ENCODE peak calls at places on chromosomes 7 and 10, in nine cellular contexts. T is ACHN; V is thyroid gland; X is stimulated activated CD4-positive, alpha-beta T cell treated with anti-CD3 and anti-CD28 coated beads, Interleukin-4, amount 100 ng/mL, for 48 hours; D is HTR-8/SVneo; O is activated T-cell treated with anti-CD3 and anti-CD28 coated beads for 48 hours; C is stimulated activated naive CD4-positive, alpha-beta T cell treated with Interleukin-2 at 50 U/mL for 16 hours; K is fibroblast of villous mesenchyme; Z is NCI-H82. P is an unnamed sample.

GRCh38 chr7:37495574-37496184 is 47.0 kb upstream of the ELMO1 start:
- DNase-seq in D (peak; percentile 5), Z (peak; percentile 55), X (no peak), V (no peak), O (no peak), C (no peak), T (peak; percentile 62), K (peak; percentile 27), P (no peak)

GRCh38 chr10:101014230-101014884 is 14.7 kb downstream of the LZTS2 start:
- DNase-seq in Z (peak; percentile 81), C (peak; percentile 54), O (peak; percentile 69), K (peak; percentile 67), T (peak; percentile 76), X (peak; percentile 85), D (no peak), V (peak; percentile 83), P (peak; percentile 43)

GRCh38 chr10:70905071-70906021 is 17.0 kb upstream of the PCBD1 start:
- DNase-seq in X (no peak), O (no peak), Z (no peak), V (no peak), K (no peak), T (no peak), C (no peak), D (no peak), P (no peak)

GRCh38 chr7:5211730-5212482 is 21.9 kb downstream of the WIPI2 start:
- DNase-seq in D (no peak), O (no peak), Z (no peak), X (no peak), K (no peak), C (no peak), T (no peak), V (peak; percentile 22), P (no peak)

GRCh38 chr10:35770817-35771355 is 128.8 kb upstream of the FZD8 start:
- DNase-seq in V (no peak), T (no peak), X (no peak), O (no peak), Z (no peak), K (no peak), D (no peak), C (no peak), P (no peak)

GRCh38 chr7:157929671-157930070 is 592.9 kb downstream of the DNAJB6 start:
- DNase-seq in O (no peak), V (no peak), Z (no peak), C (no peak), K (no peak), T (no peak), X (no peak), D (no peak), P (no peak)

GRCh38 chr7:17336168-17336567 is 37.7 kb downstream of the AHR start:
- DNase-seq in X (no peak), Z (no peak), K (no peak), T (no peak), C (no peak), O (no peak), D (no peak), V (no peak), P (no peak)

GRCh38 chr10:87093461-87094372 is 926 bp downstream of the GLUD1 start:
- DNase-seq in K (peak; percentile 51), V (peak; percentile 83), C (peak; percentile 71), T (peak; percentile 38), O (peak; percentile 69), X (peak; percentile 70), D (no peak), Z (peak; percentile 68), P (peak; percentile 61)

GRCh38 chr10:113303747-113304146 is 249.1 kb upstream of the HABP2 start:
- DNase-seq in T (no peak), K (peak; percentile 49), V (no peak), Z (no peak), D (no peak), C (no peak), X (no peak), O (no peak), P (no peak)

GRCh38 chr10:34262965-34263364 is 552.1 kb downstream of the PARD3 start:
- DNase-seq in C (no peak), T (no peak), Z (peak; percentile 19), D (no peak), K (peak; percentile 22), V (no peak), O (no peak), X (no peak), P (no peak)

GRCh38 chr10:118314882-118315281 is 27.2 kb downstream of the FAM204A start:
- DNase-seq in C (no peak), K (peak; percentile 55), T (no peak), V (no peak), X (no peak), O (no peak), D (no peak), Z (no peak), P (no peak)

GRCh38 chr7:111864291-111864976 is 302.1 kb upstream of the IMMP2L start:
- DNase-seq in C (no peak), X (no peak), O (no peak), D (no peak), K (peak; percentile 8), T (no peak), Z (no peak), V (no peak), P (no peak)